ENCODE peak calls at places on chromosomes 5 and 9, in ten cellular contexts. Y is GM20000; L is NCI-H446; N is NCI-H524; U is AG10803; A is stimulated activated CD4-positive, alpha-beta T cell treated with anti-CD3 and anti-CD28 coated beads, Interleukin-12 subunit alpha, Interleukin-12 subunit beta, amount 100 ng/mL, for 4 hours; J is mucosa of descending colon; O is T-helper 17 cell; G is H7; D is prostate gland. C is an unnamed sample.

GRCh38 chr5:63398346-63398745 is 563.9 kb downstream of the HTR1A start:
- DNase-seq in Y (no peak), L (no peak), N (no peak), U (no peak), A (no peak), J (no peak), O (no peak), G (no peak), D (no peak), C (peak; percentile 97)

GRCh38 chr9:121812159-121812735 is 160.8 kb downstream of the DAB2IP start:
- DNase-seq in Y (no peak), L (no peak), N (no peak), U (no peak), A (no peak), J (no peak), O (no peak), G (peak; percentile 59), D (no peak), C (no peak)

GRCh38 chr9:113911850-113912249 is 35.7 kb downstream of the ZNF618 start:
- DNase-seq in Y (no peak), L (no peak), N (peak; percentile 67), U (no peak), A (no peak), J (no peak), O (no peak), G (no peak), D (peak; percentile 2), C (no peak)

GRCh38 chr5:134902071-134902801 is 2.7 kb upstream of the PCBD2 start:
- DNase-seq in Y (peak; percentile 77), L (no peak), N (no peak), U (no peak), A (no peak), J (no peak), O (no peak), G (no peak), D (no peak), C (no peak)

GRCh38 chr5:94153736-94154450 is 412.5 kb upstream of the POU5F2 start:
- DNase-seq in Y (no peak), L (no peak), N (no peak), U (peak; percentile 39), A (no peak), J (no peak), O (no peak), G (no peak), D (no peak), C (no peak)

GRCh38 chr5:135209495-135209837 is 175.4 kb upstream of the PITX1 start:
- DNase-seq in Y (no peak), L (no peak), N (peak; percentile 81), U (no peak), A (no peak), J (no peak), O (no peak), G (no peak), D (no peak), C (no peak)

GRCh38 chr5:72618699-72619098 is 111.5 kb upstream of the ZNF366 start:
- DNase-seq in Y (no peak), L (no peak), N (no peak), U (peak; percentile 52), A (no peak), J (no peak), O (no peak), G (no peak), D (no peak), C (no peak)

GRCh38 chr5:177220576-177220975 is 82.9 kb downstream of the RAB24 start:
- DNase-seq in Y (no peak), L (no peak), N (peak; percentile 35), U (no peak), A (no peak), J (no peak), O (no peak), G (no peak), D (no peak), C (no peak)

GRCh38 chr9:114776683-114777399 is 29.0 kb downstream of the TNFSF15 start:
- DNase-seq in Y (no peak), L (no peak), N (no peak), U (no peak), A (no peak), J (no peak), O (no peak), G (no peak), D (no peak), C (no peak)

GRCh38 chr5:55037046-55037771 is 13.2 kb downstream of the GZMK start:
- DNase-seq in Y (peak; percentile 8), L (no peak), N (no peak), U (peak; percentile 15), A (peak; percentile 24), J (no peak), O (no peak), G (peak; percentile 59), D (no peak), C (peak; percentile 86)

GRCh38 chr9:100213730-100214477 is 114.9 kb downstream of the INVS start:
- DNase-seq in Y (no peak), L (no peak), N (no peak), U (peak; percentile 78), A (no peak), J (no peak), O (no peak), G (no peak), D (no peak), C (peak; percentile 94)

GRCh38 chr5:39197556-39197955 is 21.8 kb downstream of the FYB1 start:
- DNase-seq in Y (no peak), L (no peak), N (no peak), U (no peak), A (no peak), J (no peak), O (peak; percentile 53), G (no peak), D (no peak), C (no peak)

GRCh38 chr9:134541373-134541747 is 100.2 kb upstream of the COL5A1 start:
- DNase-seq in Y (no peak), L (no peak), N (no peak), U (no peak), A (no peak), J (peak; percentile 4), O (no peak), G (no peak), D (no peak), C (no peak)

GRCh38 chr9:129617167-129617566 is 3.7 kb downstream of the C9orf50 start:
- DNase-seq in Y (no peak), L (no peak), N (peak; percentile 54), U (peak; percentile 73), A (no peak), J (no peak), O (no peak), G (peak; percentile 80), D (no peak), C (peak; percentile 89)

GRCh38 chr5:172123269-172123692 is 64.7 kb downstream of the STK10 start:
- DNase-seq in Y (no peak), L (peak; percentile 77), N (peak; percentile 14), U (peak; percentile 94), A (no peak), J (peak; percentile 56), O (no peak), G (peak; percentile 73), D (no peak), C (peak; percentile 72)

GRCh38 chr5:60685028-60685427 is 14.9 kb downstream of the DEPDC1B start:
- DNase-seq in Y (no peak), L (no peak), N (no peak), U (no peak), A (no peak), J (no peak), O (no peak), G (no peak), D (no peak), C (no peak)

GRCh38 chr9:83434254-83434653 is 103.9 kb downstream of the FRMD3 start:
- DNase-seq in Y (no peak), L (no peak), N (no peak), U (no peak), A (no peak), J (peak; percentile 47), O (no peak), G (no peak), D (no peak), C (no peak)

GRCh38 chr5:76716456-76717157 is 681 bp downstream of the F2R start:
- DNase-seq in Y (peak; percentile 42), L (no peak), N (no peak), U (no peak), A (peak; percentile 7), J (no peak), O (no peak), G (peak; percentile 67), D (no peak), C (peak; percentile 56)

GRCh38 chr9:20280330-20280729 is 342.0 kb downstream of the MLLT3 start:
- DNase-seq in Y (no peak), L (no peak), N (no peak), U (no peak), A (no peak), J (no peak), O (no peak), G (no peak), D (no peak), C (no peak)

GRCh38 chr9:131028221-131028884 is 19.4 kb downstream of the LAMC3 start:
- DNase-seq in Y (no peak), L (no peak), N (no peak), U (peak; percentile 25), A (no peak), J (no peak), O (no peak), G (no peak), D (no peak), C (no peak)